ENCODE peak calls at places on chromosomes 7 and 10, in nine cellular contexts. One of them, this sample, is unnamed. For H3K4me1, the result is how much of the 10 kb centered on the place peaks cover.

GRCh38 chr10:121182219-121182618 is 331.1 kb downstream of the WDR11 start:
- DNase-seq in HCT116: no peak
- DNase-seq in hepatocyte: no peak
- DNase-seq in OCI-LY7: no peak
- DNase-seq in GM23338: no peak
- DNase-seq in MM.1S: no peak
- DNase-seq in PC-3: no peak
- DNase-seq in SK-N-SH: no peak
- DNase-seq in GM23248: no peak
- DNase-seq in this sample: no peak

GRCh38 chr10:58512470-58513188 is at the start of gene BICC1:
- DNase-seq in GM23338: peak
- DNase-seq in HCT116: no peak
- DNase-seq in OCI-LY7: no peak
- DNase-seq in SK-N-SH: peak
- DNase-seq in GM23248: peak
- DNase-seq in MM.1S: no peak
- DNase-seq in PC-3: peak
- DNase-seq in hepatocyte: peak
- DNase-seq in this sample: peak

GRCh38 chr10:61992059-61992460 is 90.6 kb downstream of the ARID5B start:
- DNase-seq in OCI-LY7: no peak
- DNase-seq in SK-N-SH: no peak
- DNase-seq in MM.1S: no peak
- DNase-seq in hepatocyte: no peak
- DNase-seq in PC-3: no peak
- DNase-seq in GM23248: peak
- DNase-seq in HCT116: no peak
- DNase-seq in GM23338: no peak
- DNase-seq in this sample: no peak

GRCh38 chr10:92969151-92969550 is 91.4 kb upstream of the CYP26C1 start:
- DNase-seq in OCI-LY7: no peak
- DNase-seq in GM23338: no peak
- DNase-seq in SK-N-SH: no peak
- DNase-seq in GM23248: peak
- DNase-seq in MM.1S: no peak
- DNase-seq in hepatocyte: no peak
- DNase-seq in PC-3: no peak
- DNase-seq in HCT116: no peak
- DNase-seq in this sample: no peak

GRCh38 chr10:102814456-102814871 is 22.7 kb downstream of the CYP17A1 start:
- DNase-seq in OCI-LY7: peak
- DNase-seq in HCT116: no peak
- DNase-seq in MM.1S: no peak
- DNase-seq in SK-N-SH: no peak
- DNase-seq in GM23338: no peak
- DNase-seq in hepatocyte: peak
- DNase-seq in PC-3: no peak
- DNase-seq in GM23248: no peak
- DNase-seq in this sample: no peak

GRCh38 chr7:28586736-28587135 is 174.4 kb downstream of the CREB5 start:
- DNase-seq in hepatocyte: no peak
- DNase-seq in MM.1S: no peak
- DNase-seq in PC-3: peak
- DNase-seq in HCT116: no peak
- DNase-seq in GM23248: no peak
- DNase-seq in GM23338: no peak
- DNase-seq in OCI-LY7: no peak
- DNase-seq in SK-N-SH: peak
- DNase-seq in this sample: no peak

GRCh38 chr10:126561499-126562208 is 108.8 kb downstream of the C10orf90 start:
- DNase-seq in HCT116: no peak
- DNase-seq in PC-3: no peak
- DNase-seq in SK-N-SH: no peak
- DNase-seq in hepatocyte: no peak
- DNase-seq in MM.1S: no peak
- DNase-seq in GM23248: peak
- DNase-seq in GM23338: peak
- DNase-seq in OCI-LY7: no peak
- DNase-seq in this sample: peak

GRCh38 chr10:118339096-118339495 is 3.0 kb downstream of the FAM204A start:
- DNase-seq in SK-N-SH: no peak
- DNase-seq in GM23248: no peak
- DNase-seq in HCT116: no peak
- DNase-seq in GM23338: no peak
- DNase-seq in PC-3: no peak
- DNase-seq in hepatocyte: no peak
- DNase-seq in MM.1S: no peak
- DNase-seq in OCI-LY7: no peak
- DNase-seq in this sample: no peak

GRCh38 chr10:30389543-30389942 is 40.5 kb upstream of the MTPAP start:
- DNase-seq in GM23248: no peak
- DNase-seq in OCI-LY7: no peak
- DNase-seq in HCT116: no peak
- DNase-seq in hepatocyte: no peak
- DNase-seq in MM.1S: no peak
- DNase-seq in SK-N-SH: no peak
- DNase-seq in PC-3: no peak
- DNase-seq in GM23338: no peak
- DNase-seq in this sample: no peak

GRCh38 chr10:30384791-30385201 is 35.7 kb upstream of the MTPAP start:
- DNase-seq in SK-N-SH: peak
- DNase-seq in MM.1S: peak
- DNase-seq in GM23338: peak
- DNase-seq in hepatocyte: peak
- DNase-seq in GM23248: peak
- DNase-seq in OCI-LY7: peak
- DNase-seq in HCT116: peak
- DNase-seq in PC-3: peak
- DNase-seq in this sample: peak

GRCh38 chr10:30384051-30384674 is 35.1 kb upstream of the MTPAP start:
- DNase-seq in MM.1S: no peak
- DNase-seq in HCT116: no peak
- DNase-seq in GM23248: no peak
- DNase-seq in GM23338: no peak
- DNase-seq in SK-N-SH: no peak
- DNase-seq in OCI-LY7: no peak
- DNase-seq in hepatocyte: no peak
- DNase-seq in PC-3: no peak
- DNase-seq in this sample: no peak

GRCh38 chr10:30387646-30388243 is 38.7 kb upstream of the MTPAP start:
- DNase-seq in PC-3: peak
- DNase-seq in MM.1S: no peak
- DNase-seq in SK-N-SH: no peak
- DNase-seq in GM23248: peak
- DNase-seq in HCT116: peak
- DNase-seq in hepatocyte: no peak
- DNase-seq in GM23338: no peak
- DNase-seq in OCI-LY7: no peak
- DNase-seq in this sample: no peak

GRCh38 chr10:30386801-30387588 is 37.9 kb upstream of the MTPAP start:
- DNase-seq in SK-N-SH: no peak
- DNase-seq in OCI-LY7: no peak
- DNase-seq in MM.1S: no peak
- DNase-seq in PC-3: peak
- DNase-seq in GM23248: peak
- DNase-seq in HCT116: no peak
- DNase-seq in hepatocyte: no peak
- DNase-seq in GM23338: no peak
- DNase-seq in this sample: no peak
- TF ChIP-seq EZH2phosphoT487 in SK-N-SH: no peak
- TF ChIP-seq EZH2phosphoT487 in OCI-LY7: no peak
- TF ChIP-seq EZH2phosphoT487 in MM.1S: no peak
- TF ChIP-seq EZH2phosphoT487 in PC-3: no peak
- TF ChIP-seq EZH2phosphoT487 in GM23248: no peak
- TF ChIP-seq EZH2phosphoT487 in HCT116: no peak
- TF ChIP-seq EZH2phosphoT487 in hepatocyte: no peak
- TF ChIP-seq EZH2phosphoT487 in GM23338: no peak
- TF ChIP-seq EZH2phosphoT487 in this sample: no peak

GRCh38 chr10:47144525-47144924 is 155.5 kb upstream of the GDF10 start:
- DNase-seq in MM.1S: no peak
- DNase-seq in PC-3: no peak
- DNase-seq in hepatocyte: no peak
- DNase-seq in GM23338: no peak
- DNase-seq in GM23248: no peak
- DNase-seq in HCT116: no peak
- DNase-seq in OCI-LY7: no peak
- DNase-seq in SK-N-SH: no peak
- DNase-seq in this sample: no peak

GRCh38 chr10:47143473-47143872 is 156.5 kb upstream of the GDF10 start:
- DNase-seq in GM23248: no peak
- DNase-seq in MM.1S: no peak
- DNase-seq in hepatocyte: no peak
- DNase-seq in OCI-LY7: no peak
- DNase-seq in GM23338: no peak
- DNase-seq in PC-3: no peak
- DNase-seq in SK-N-SH: no peak
- DNase-seq in HCT116: no peak
- DNase-seq in this sample: no peak

GRCh38 chr10:47141349-47141748 is 158.6 kb upstream of the GDF10 start:
- DNase-seq in hepatocyte: no peak
- DNase-seq in HCT116: no peak
- DNase-seq in OCI-LY7: no peak
- DNase-seq in MM.1S: no peak
- DNase-seq in PC-3: no peak
- DNase-seq in SK-N-SH: no peak
- DNase-seq in GM23338: no peak
- DNase-seq in GM23248: no peak
- DNase-seq in this sample: no peak

GRCh38 chr10:47140752-47141348 is 159.1 kb upstream of the GDF10 start:
- DNase-seq in HCT116: no peak
- DNase-seq in hepatocyte: no peak
- DNase-seq in PC-3: no peak
- DNase-seq in OCI-LY7: no peak
- DNase-seq in MM.1S: no peak
- DNase-seq in SK-N-SH: no peak
- DNase-seq in GM23248: no peak
- DNase-seq in GM23338: no peak
- DNase-seq in this sample: no peak

DNA sequence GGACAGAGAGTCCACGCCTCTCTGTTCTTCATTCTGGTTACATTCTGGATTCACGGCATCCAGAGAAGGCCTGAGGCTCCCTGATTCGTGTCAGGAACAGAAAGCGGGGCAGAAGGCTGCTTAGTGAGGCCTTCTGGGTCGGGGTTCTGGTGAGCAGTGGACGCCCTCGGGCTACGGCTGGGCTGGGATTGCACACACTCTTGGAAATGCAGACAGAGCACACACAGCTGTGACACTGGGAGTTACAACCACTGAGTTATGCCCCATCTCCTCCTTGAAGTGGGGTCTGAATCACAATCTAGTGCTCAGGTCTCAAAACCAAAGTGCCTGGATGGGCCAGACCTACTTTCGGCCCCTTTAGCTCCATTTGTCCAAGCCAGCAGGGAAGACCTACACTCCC is 156.9 kb upstream of the GDF10 start:
- DNase-seq in PC-3: no peak
- DNase-seq in GM23248: no peak
- DNase-seq in OCI-LY7: no peak
- DNase-seq in MM.1S: no peak
- DNase-seq in hepatocyte: no peak
- DNase-seq in HCT116: no peak
- DNase-seq in SK-N-SH: no peak
- DNase-seq in GM23338: no peak
- DNase-seq in this sample: no peak
- H3K4me1 ChIP-seq in PC-3: under half
- H3K4me1 ChIP-seq in GM23248: under half
- H3K4me1 ChIP-seq in OCI-LY7: under half
- H3K4me1 ChIP-seq in MM.1S: under half
- H3K4me1 ChIP-seq in hepatocyte: under half
- H3K4me1 ChIP-seq in HCT116: under half
- H3K4me1 ChIP-seq in SK-N-SH: under half
- H3K4me1 ChIP-seq in GM23338: under half
- H3K4me1 ChIP-seq in this sample: under half

DNA sequence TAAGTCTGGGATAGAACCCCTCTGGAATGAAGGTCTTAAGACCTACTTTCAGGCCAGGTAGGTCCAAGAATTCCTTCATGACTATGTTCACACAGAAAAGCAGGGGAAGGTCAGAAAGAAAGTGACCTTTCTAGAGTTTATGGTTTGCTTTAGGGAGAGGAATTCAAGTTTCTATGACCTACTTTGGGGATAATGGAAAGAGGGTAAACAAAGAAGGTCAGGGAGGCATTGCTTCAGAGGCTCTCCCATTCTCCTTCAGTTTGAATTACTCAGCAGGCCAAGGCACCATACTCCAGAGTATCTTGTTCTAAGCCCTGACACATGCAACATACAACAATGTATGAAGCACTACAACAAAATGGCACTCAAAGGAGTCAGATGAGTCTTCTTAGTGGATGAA is 11.5 kb upstream of the MACC1 start:
- DNase-seq in hepatocyte: no peak
- DNase-seq in GM23248: no peak
- DNase-seq in GM23338: no peak
- DNase-seq in SK-N-SH: no peak
- DNase-seq in MM.1S: no peak
- DNase-seq in HCT116: no peak
- DNase-seq in PC-3: no peak
- DNase-seq in OCI-LY7: no peak
- DNase-seq in this sample: peak
- TF ChIP-seq EZH2phosphoT487 in hepatocyte: no peak
- TF ChIP-seq EZH2phosphoT487 in GM23248: no peak
- TF ChIP-seq EZH2phosphoT487 in GM23338: no peak
- TF ChIP-seq EZH2phosphoT487 in SK-N-SH: no peak
- TF ChIP-seq EZH2phosphoT487 in MM.1S: no peak
- TF ChIP-seq EZH2phosphoT487 in HCT116: no peak
- TF ChIP-seq EZH2phosphoT487 in PC-3: no peak
- TF ChIP-seq EZH2phosphoT487 in OCI-LY7: no peak
- TF ChIP-seq EZH2phosphoT487 in this sample: no peak

GRCh38 chr7:2639151-2639993 is 7.6 kb downstream of the TTYH3 start:
- DNase-seq in PC-3: no peak
- DNase-seq in GM23248: no peak
- DNase-seq in HCT116: no peak
- DNase-seq in MM.1S: no peak
- DNase-seq in GM23338: no peak
- DNase-seq in OCI-LY7: no peak
- DNase-seq in SK-N-SH: no peak
- DNase-seq in hepatocyte: no peak
- DNase-seq in this sample: no peak

GRCh38 chr7:2641406-2642393 is 9.9 kb downstream of the TTYH3 start:
- DNase-seq in GM23248: peak
- DNase-seq in SK-N-SH: peak
- DNase-seq in OCI-LY7: peak
- DNase-seq in hepatocyte: peak
- DNase-seq in PC-3: no peak
- DNase-seq in HCT116: no peak
- DNase-seq in MM.1S: no peak
- DNase-seq in GM23338: peak
- DNase-seq in this sample: peak

GRCh38 chr7:2640858-2641257 is 9.1 kb downstream of the TTYH3 start:
- DNase-seq in HCT116: no peak
- DNase-seq in GM23338: no peak
- DNase-seq in MM.1S: no peak
- DNase-seq in PC-3: no peak
- DNase-seq in OCI-LY7: no peak
- DNase-seq in SK-N-SH: no peak
- DNase-seq in GM23248: no peak
- DNase-seq in hepatocyte: no peak
- DNase-seq in this sample: no peak

GRCh38 chr7:2638224-2638991 is 6.6 kb downstream of the TTYH3 start:
- DNase-seq in HCT116: no peak
- DNase-seq in MM.1S: no peak
- DNase-seq in SK-N-SH: peak
- DNase-seq in PC-3: no peak
- DNase-seq in GM23338: no peak
- DNase-seq in OCI-LY7: no peak
- DNase-seq in hepatocyte: no peak
- DNase-seq in GM23248: peak
- DNase-seq in this sample: no peak

GRCh38 chr7:2639994-2640830 is 8.4 kb downstream of the TTYH3 start:
- DNase-seq in MM.1S: no peak
- DNase-seq in GM23338: no peak
- DNase-seq in PC-3: no peak
- DNase-seq in OCI-LY7: no peak
- DNase-seq in GM23248: no peak
- DNase-seq in hepatocyte: no peak
- DNase-seq in HCT116: no peak
- DNase-seq in SK-N-SH: peak
- DNase-seq in this sample: no peak
- H3K4me1 ChIP-seq in MM.1S: under half
- H3K4me1 ChIP-seq in GM23338: under half
- H3K4me1 ChIP-seq in PC-3: under half
- H3K4me1 ChIP-seq in OCI-LY7: half or more
- H3K4me1 ChIP-seq in GM23248: under half
- H3K4me1 ChIP-seq in hepatocyte: half or more
- H3K4me1 ChIP-seq in HCT116: under half
- H3K4me1 ChIP-seq in SK-N-SH: half or more
- H3K4me1 ChIP-seq in this sample: under half